ENCODE peak calls at places on chromosomes 3 and 15, in six cellular contexts. One of them, this sample, is unnamed.

GRCh38 chr15:60326343-60326742 is 71.4 kb downstream of the ANXA2 start:
- DNase-seq in GM04503: no peak
- DNase-seq in GM03348: no peak
- DNase-seq in A172: no peak
- DNase-seq in GM06990: no peak
- DNase-seq in skeletal muscle cell: no peak
- DNase-seq in this sample: no peak

GRCh38 chr15:38613085-38613484 is 48.5 kb upstream of the RASGRP1 start:
- DNase-seq in GM04503: no peak
- DNase-seq in GM03348: no peak
- DNase-seq in A172: no peak
- DNase-seq in GM06990: no peak
- DNase-seq in skeletal muscle cell: no peak
- DNase-seq in this sample: no peak

GRCh38 chr3:139227165-139227564 is 116.7 kb upstream of the MRPS22 start:
- DNase-seq in GM04503: no peak
- DNase-seq in GM03348: no peak
- DNase-seq in A172: no peak
- DNase-seq in GM06990: no peak
- DNase-seq in skeletal muscle cell: no peak
- DNase-seq in this sample: no peak

GRCh38 chr15:68479406-68479805 is 47.4 kb upstream of the ITGA11 start:
- DNase-seq in GM04503: peak
- DNase-seq in GM03348: peak
- DNase-seq in A172: no peak
- DNase-seq in GM06990: no peak
- DNase-seq in skeletal muscle cell: peak
- DNase-seq in this sample: no peak

GRCh38 chr15:40091861-40092415 is 16.7 kb downstream of the BMF start:
- DNase-seq in GM04503: no peak
- DNase-seq in GM03348: no peak
- DNase-seq in A172: no peak
- DNase-seq in GM06990: no peak
- DNase-seq in skeletal muscle cell: no peak
- DNase-seq in this sample: no peak

GRCh38 chr3:108441081-108441507 is 69.3 kb downstream of the MYH15 start:
- DNase-seq in GM04503: no peak
- DNase-seq in GM03348: peak
- DNase-seq in A172: no peak
- DNase-seq in GM06990: no peak
- DNase-seq in skeletal muscle cell: no peak
- DNase-seq in this sample: no peak

GRCh38 chr3:3799173-3800075 is at the start of gene LRRN1:
- DNase-seq in GM04503: no peak
- DNase-seq in GM03348: peak
- DNase-seq in A172: peak
- DNase-seq in GM06990: peak
- DNase-seq in skeletal muscle cell: no peak
- DNase-seq in this sample: peak

GRCh38 chr3:21159565-21159950 is 591.5 kb downstream of the ZNF385D start:
- DNase-seq in GM04503: no peak
- DNase-seq in GM03348: no peak
- DNase-seq in A172: no peak
- DNase-seq in GM06990: no peak
- DNase-seq in skeletal muscle cell: peak
- DNase-seq in this sample: no peak

GRCh38 chr3:186255703-186256331 is 106.2 kb downstream of the DGKG start:
- DNase-seq in GM04503: no peak
- DNase-seq in GM03348: no peak
- DNase-seq in A172: no peak
- DNase-seq in GM06990: peak
- DNase-seq in skeletal muscle cell: no peak
- DNase-seq in this sample: peak

GRCh38 chr15:60761505-60761845 is 282.5 kb upstream of the ICE2 start:
- DNase-seq in GM04503: no peak
- DNase-seq in GM03348: no peak
- DNase-seq in A172: no peak
- DNase-seq in GM06990: no peak
- DNase-seq in skeletal muscle cell: no peak
- DNase-seq in this sample: no peak

GRCh38 chr3:12916159-12916558 is 74.8 kb upstream of the RPL32 start:
- DNase-seq in GM04503: no peak
- DNase-seq in GM03348: no peak
- DNase-seq in A172: no peak
- DNase-seq in GM06990: no peak
- DNase-seq in skeletal muscle cell: no peak
- DNase-seq in this sample: no peak

GRCh38 chr15:30922469-30923311 is 19.0 kb downstream of the FAN1 start:
- DNase-seq in GM04503: peak
- DNase-seq in GM03348: no peak
- DNase-seq in A172: peak
- DNase-seq in GM06990: no peak
- DNase-seq in skeletal muscle cell: no peak
- DNase-seq in this sample: no peak

GRCh38 chr3:140904521-140904920 is 37.1 kb upstream of the SLC25A36 start:
- DNase-seq in GM04503: no peak
- DNase-seq in GM03348: no peak
- DNase-seq in A172: no peak
- DNase-seq in GM06990: no peak
- DNase-seq in skeletal muscle cell: no peak
- DNase-seq in this sample: no peak

GRCh38 chr15:72472907-72473669 is 1.0 kb upstream of the ARIH1 start:
- DNase-seq in GM04503: no peak
- DNase-seq in GM03348: peak
- DNase-seq in A172: peak
- DNase-seq in GM06990: no peak
- DNase-seq in skeletal muscle cell: no peak
- DNase-seq in this sample: no peak

GRCh38 chr3:197555281-197556261 is at the start of gene BDH1:
- DNase-seq in GM04503: no peak
- DNase-seq in GM03348: peak
- DNase-seq in A172: no peak
- DNase-seq in GM06990: peak
- DNase-seq in skeletal muscle cell: no peak
- DNase-seq in this sample: peak